ENCODE peak calls at places on chromosomes 13 and 19, in five cellular contexts. One of them, this sample, is unnamed. For H3K36me3, the result is how much of the 10 kb centered on the place peaks cover.

GRCh38 chr19:28999733-29000433 is 213.1 kb downstream of the UQCRFS1 start:
- DNase-seq in PC-3: no peak
- DNase-seq in lower lobe of right lung: no peak
- DNase-seq in OCI-LY7: no peak
- DNase-seq in fibroblast of lung: no peak
- DNase-seq in this sample: no peak

GRCh38 chr19:18756896-18757295 is 34.2 kb downstream of the COMP start:
- DNase-seq in fibroblast of lung: no peak
- DNase-seq in OCI-LY7: no peak
- DNase-seq in PC-3: no peak
- DNase-seq in lower lobe of right lung: peak
- DNase-seq in this sample: no peak

GRCh38 chr13:101115762-101116161 is 300.5 kb downstream of the NALCN start:
- DNase-seq in OCI-LY7: no peak
- DNase-seq in PC-3: peak
- DNase-seq in lower lobe of right lung: no peak
- DNase-seq in fibroblast of lung: peak
- DNase-seq in this sample: no peak

GRCh38 chr13:77878186-77878585 is 40.4 kb downstream of the EDNRB start:
- DNase-seq in fibroblast of lung: no peak
- DNase-seq in OCI-LY7: no peak
- DNase-seq in PC-3: peak
- DNase-seq in lower lobe of right lung: no peak
- DNase-seq in this sample: no peak

GRCh38 chr13:113393226-113393571 is 29.3 kb upstream of the GRTP1 start:
- DNase-seq in lower lobe of right lung: peak
- DNase-seq in fibroblast of lung: no peak
- DNase-seq in OCI-LY7: peak
- DNase-seq in PC-3: no peak
- DNase-seq in this sample: no peak

GRCh38 chr19:2261438-2262172 is 5.4 kb upstream of the JSRP1 start:
- DNase-seq in PC-3: peak
- DNase-seq in fibroblast of lung: no peak
- DNase-seq in OCI-LY7: peak
- DNase-seq in lower lobe of right lung: no peak
- DNase-seq in this sample: no peak

GRCh38 chr19:17424743-17425365 is 5.0 kb downstream of the MVB12A start:
- DNase-seq in OCI-LY7: peak
- DNase-seq in PC-3: peak
- DNase-seq in lower lobe of right lung: no peak
- DNase-seq in fibroblast of lung: no peak
- DNase-seq in this sample: peak

GRCh38 chr19:18044825-18045304 is 36.9 kb downstream of the ARRDC2 start:
- DNase-seq in fibroblast of lung: peak
- DNase-seq in lower lobe of right lung: peak
- DNase-seq in PC-3: peak
- DNase-seq in OCI-LY7: peak
- DNase-seq in this sample: peak

GRCh38 chr13:76223565-76223964 is 587.4 kb downstream of the LMO7 start:
- DNase-seq in PC-3: no peak
- DNase-seq in fibroblast of lung: no peak
- DNase-seq in lower lobe of right lung: no peak
- DNase-seq in OCI-LY7: no peak
- DNase-seq in this sample: no peak

GRCh38 chr19:49210108-49210900 is 52.7 kb downstream of the TRPM4 start:
- DNase-seq in PC-3: peak
- DNase-seq in lower lobe of right lung: peak
- DNase-seq in OCI-LY7: peak
- DNase-seq in fibroblast of lung: peak
- DNase-seq in this sample: no peak

GRCh38 chr13:66312312-66313087 is 917.6 kb downstream of the PCDH9 start:
- DNase-seq in OCI-LY7: no peak
- DNase-seq in fibroblast of lung: peak
- DNase-seq in PC-3: peak
- DNase-seq in lower lobe of right lung: no peak
- DNase-seq in this sample: peak

GRCh38 chr19:38921420-38922274 is 8.9 kb downstream of the SARS2 start:
- DNase-seq in OCI-LY7: no peak
- DNase-seq in fibroblast of lung: no peak
- DNase-seq in PC-3: no peak
- DNase-seq in lower lobe of right lung: no peak
- DNase-seq in this sample: no peak

GRCh38 chr19:6126335-6126974 is 9.0 kb upstream of the ACSBG2 start:
- DNase-seq in lower lobe of right lung: no peak
- DNase-seq in fibroblast of lung: peak
- DNase-seq in OCI-LY7: peak
- DNase-seq in PC-3: peak
- DNase-seq in this sample: peak

GRCh38 chr19:55370305-55370988 is at the start of gene IL11:
- DNase-seq in PC-3: peak
- DNase-seq in fibroblast of lung: no peak
- DNase-seq in lower lobe of right lung: no peak
- DNase-seq in OCI-LY7: no peak
- DNase-seq in this sample: peak

GRCh38 chr19:409515-410242 is 732 bp upstream of the C2CD4C start:
- DNase-seq in fibroblast of lung: no peak
- DNase-seq in PC-3: no peak
- DNase-seq in lower lobe of right lung: no peak
- DNase-seq in OCI-LY7: peak
- DNase-seq in this sample: no peak

GRCh38 chr19:29978139-29978538 is 36.1 kb downstream of the URI1 start:
- DNase-seq in PC-3: no peak
- DNase-seq in OCI-LY7: no peak
- DNase-seq in lower lobe of right lung: no peak
- DNase-seq in fibroblast of lung: no peak
- DNase-seq in this sample: no peak

GRCh38 chr19:55018633-55019032 is 19.4 kb downstream of the GP6 start:
- DNase-seq in lower lobe of right lung: no peak
- DNase-seq in fibroblast of lung: no peak
- DNase-seq in PC-3: no peak
- DNase-seq in OCI-LY7: no peak
- DNase-seq in this sample: no peak

GRCh38 chr19:27972291-27973040 is 1240.5 kb downstream of the UQCRFS1 start:
- DNase-seq in fibroblast of lung: no peak
- DNase-seq in OCI-LY7: no peak
- DNase-seq in PC-3: peak
- DNase-seq in lower lobe of right lung: no peak
- DNase-seq in this sample: peak

GRCh38 chr19:34430738-34431625 is 2.8 kb downstream of the UBA2 start:
- DNase-seq in PC-3: peak
- DNase-seq in OCI-LY7: peak
- DNase-seq in fibroblast of lung: peak
- DNase-seq in lower lobe of right lung: no peak
- DNase-seq in this sample: peak

GRCh38 chr13:84121456-84121855 is 239.2 kb upstream of the SLITRK1 start:
- DNase-seq in lower lobe of right lung: no peak
- DNase-seq in OCI-LY7: no peak
- DNase-seq in PC-3: no peak
- DNase-seq in fibroblast of lung: no peak
- DNase-seq in this sample: peak

GRCh38 chr19:33734913-33735312 is 61.8 kb upstream of the KCTD15 start:
- DNase-seq in lower lobe of right lung: no peak
- DNase-seq in PC-3: no peak
- DNase-seq in fibroblast of lung: no peak
- DNase-seq in OCI-LY7: no peak
- DNase-seq in this sample: no peak

GRCh38 chr13:92224825-92225224 is 826.4 kb downstream of the GPC5 start:
- DNase-seq in fibroblast of lung: no peak
- DNase-seq in PC-3: no peak
- DNase-seq in OCI-LY7: no peak
- DNase-seq in lower lobe of right lung: no peak
- DNase-seq in this sample: no peak

GRCh38 chr13:94987869-94988268 is 275.5 kb upstream of the SOX21 start:
- DNase-seq in fibroblast of lung: no peak
- DNase-seq in OCI-LY7: no peak
- DNase-seq in PC-3: peak
- DNase-seq in lower lobe of right lung: no peak
- DNase-seq in this sample: no peak

GRCh38 chr19:30135797-30136196 is 193.8 kb downstream of the URI1 start:
- DNase-seq in fibroblast of lung: no peak
- DNase-seq in OCI-LY7: no peak
- DNase-seq in PC-3: no peak
- DNase-seq in lower lobe of right lung: no peak
- DNase-seq in this sample: no peak

GRCh38 chr13:86856996-86857395 is 814.2 kb upstream of the SLITRK5 start:
- DNase-seq in PC-3: peak
- DNase-seq in fibroblast of lung: peak
- DNase-seq in OCI-LY7: no peak
- DNase-seq in lower lobe of right lung: no peak
- DNase-seq in this sample: peak

GRCh38 chr13:34156841-34157365 is 339.0 kb downstream of the RFC3 start:
- DNase-seq in fibroblast of lung: peak
- DNase-seq in lower lobe of right lung: peak
- DNase-seq in OCI-LY7: no peak
- DNase-seq in PC-3: peak
- DNase-seq in this sample: peak

GRCh38 chr19:16661480-16662034 is 618 bp downstream of the TMEM38A start:
- DNase-seq in OCI-LY7: peak
- DNase-seq in PC-3: no peak
- DNase-seq in fibroblast of lung: no peak
- DNase-seq in lower lobe of right lung: peak
- DNase-seq in this sample: no peak

DNA sequence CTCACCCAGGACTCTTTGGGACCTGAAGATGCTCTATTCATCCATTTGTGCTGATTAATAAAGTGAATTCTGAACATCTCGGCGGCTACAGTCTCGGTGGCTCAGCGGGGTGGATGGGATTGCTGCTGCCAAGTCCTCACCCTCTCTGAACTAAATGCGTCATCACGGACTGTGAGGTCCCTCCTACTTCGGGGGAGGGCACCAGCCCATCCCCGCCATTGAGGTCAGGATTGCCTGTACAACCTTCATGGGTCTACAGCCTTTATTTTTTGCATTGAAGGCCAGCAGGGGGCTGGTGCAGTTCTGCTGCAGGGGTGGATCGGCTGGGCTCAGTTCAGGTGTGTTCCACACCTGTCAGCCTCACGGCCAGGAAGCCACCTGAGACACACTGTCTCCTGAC is 181.8 kb downstream of the COL4A1 start:
- DNase-seq in fibroblast of lung: no peak
- DNase-seq in OCI-LY7: no peak
- DNase-seq in lower lobe of right lung: no peak
- DNase-seq in PC-3: no peak
- DNase-seq in this sample: no peak
- TF ChIP-seq CTCF in fibroblast of lung: no peak
- TF ChIP-seq CTCF in OCI-LY7: no peak
- TF ChIP-seq CTCF in lower lobe of right lung: no peak
- TF ChIP-seq CTCF in PC-3: no peak
- TF ChIP-seq CTCF in this sample: peak

DNA sequence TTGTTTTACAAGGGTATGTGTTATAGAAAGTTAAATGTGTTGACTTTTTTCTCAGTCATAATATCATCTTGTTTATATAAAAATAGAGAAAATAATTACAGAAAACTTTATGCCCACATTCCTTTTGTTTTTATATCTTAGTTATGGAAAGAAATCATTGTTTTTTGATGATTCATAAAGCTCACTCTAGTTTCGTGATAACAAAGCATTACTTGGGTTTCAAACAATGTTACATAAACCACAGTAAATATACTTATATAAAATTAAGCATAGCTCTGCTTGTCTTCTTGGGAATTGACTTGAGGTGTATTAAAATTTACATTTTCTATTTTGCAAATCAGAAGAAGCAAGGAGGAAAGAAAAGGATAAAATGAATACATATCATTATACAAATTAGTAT is 111.8 kb downstream of the SGCG start:
- DNase-seq in fibroblast of lung: no peak
- DNase-seq in lower lobe of right lung: no peak
- DNase-seq in PC-3: no peak
- DNase-seq in OCI-LY7: no peak
- DNase-seq in this sample: no peak
- H3K27ac ChIP-seq in fibroblast of lung: no peak
- H3K27ac ChIP-seq in lower lobe of right lung: no peak
- H3K27ac ChIP-seq in PC-3: no peak
- H3K27ac ChIP-seq in OCI-LY7: no peak
- H3K27ac ChIP-seq in this sample: peak

DNA sequence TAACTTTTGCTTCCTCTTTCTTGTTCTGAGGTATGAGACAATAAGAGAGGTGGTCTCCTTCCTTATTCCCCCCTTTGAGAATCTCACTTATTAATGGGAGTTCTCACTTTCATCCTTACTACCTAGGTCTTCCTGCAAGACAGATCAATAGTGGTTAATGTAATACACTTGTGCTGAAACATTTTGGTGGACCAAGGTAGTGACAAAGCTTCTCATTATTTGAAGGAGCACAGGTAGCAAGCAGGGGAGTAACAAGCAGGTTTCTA is 17.9 kb downstream of the ZNF700 start:
- DNase-seq in OCI-LY7: peak
- DNase-seq in PC-3: peak
- DNase-seq in fibroblast of lung: no peak
- DNase-seq in lower lobe of right lung: no peak
- DNase-seq in this sample: no peak
- H3K36me3 ChIP-seq in OCI-LY7: half or more
- H3K36me3 ChIP-seq in PC-3: half or more
- H3K36me3 ChIP-seq in fibroblast of lung: under half
- H3K36me3 ChIP-seq in lower lobe of right lung: under half
- H3K36me3 ChIP-seq in this sample: under half

GRCh38 chr13:29105779-29106178 is 285.6 kb downstream of the MTUS2 start:
- DNase-seq in PC-3: no peak
- DNase-seq in lower lobe of right lung: no peak
- DNase-seq in fibroblast of lung: no peak
- DNase-seq in OCI-LY7: no peak
- DNase-seq in this sample: no peak
- TF ChIP-seq CTCF in PC-3: peak
- TF ChIP-seq CTCF in lower lobe of right lung: no peak
- TF ChIP-seq CTCF in fibroblast of lung: no peak
- TF ChIP-seq CTCF in OCI-LY7: no peak
- TF ChIP-seq CTCF in this sample: no peak

GRCh38 chr13:26420282-26420960 is 137.1 kb upstream of the WASF3 start:
- DNase-seq in PC-3: no peak
- DNase-seq in lower lobe of right lung: no peak
- DNase-seq in OCI-LY7: no peak
- DNase-seq in fibroblast of lung: no peak
- DNase-seq in this sample: no peak
- H3K27ac ChIP-seq in PC-3: no peak
- H3K27ac ChIP-seq in lower lobe of right lung: no peak
- H3K27ac ChIP-seq in OCI-LY7: no peak
- H3K27ac ChIP-seq in fibroblast of lung: no peak
- H3K27ac ChIP-seq in this sample: no peak